ENCODE peak calls at places on chromosomes 2 and 18, in ten cellular contexts. M, U, S, P, E, J, K, R, H and C are unnamed samples.
A peak's percentile ranks its signal among the peaks of the same experiment; 100 is the strongest.

GRCh38 chr2:143553261-143553660 is 424.0 kb downstream of the ARHGAP15 start:
- DNase-seq in S (no peak), H (no peak), R (peak; percentile 83), M (no peak), J (no peak), P (no peak), U (no peak), K (no peak), E (no peak), C (no peak)

GRCh38 chr18:55515204-55515603 is 72.8 kb downstream of the TCF4 start:
- DNase-seq in R (no peak), S (no peak), E (no peak), U (no peak), J (no peak), K (no peak), P (no peak), H (no peak), M (no peak), C (no peak)

GRCh38 chr2:42823744-42824453 is 31.5 kb upstream of the HAAO start:
- DNase-seq in J (no peak), K (no peak), R (no peak), E (no peak), U (no peak), S (no peak), P (peak; percentile 49), H (no peak), M (no peak), C (no peak)

GRCh38 chr2:187576906-187577305 is 22.7 kb upstream of the TFPI start:
- DNase-seq in U (no peak), K (no peak), H (no peak), M (no peak), S (no peak), R (peak; percentile 74), P (no peak), E (no peak), J (no peak), C (no peak)

GRCh38 chr18:23867011-23867410 is 147.5 kb upstream of the TTC39C start:
- DNase-seq in K (no peak), J (no peak), M (no peak), E (no peak), S (no peak), H (no peak), R (no peak), P (no peak), U (no peak), C (no peak)

GRCh38 chr18:75107196-75107930 is 101.6 kb downstream of the PTGR3 start:
- DNase-seq in R (no peak), K (no peak), P (no peak), E (no peak), J (no peak), U (no peak), S (no peak), M (no peak), H (no peak), C (no peak)

GRCh38 chr2:196315388-196316049 is 144.1 kb upstream of the STK17B start:
- DNase-seq in R (peak; percentile 68), K (peak; percentile 36), J (no peak), M (no peak), E (no peak), H (no peak), P (no peak), S (no peak), U (no peak), C (no peak)

GRCh38 chr2:15588329-15588919 is 3.2 kb upstream of the DDX1 start:
- DNase-seq in J (peak; percentile 7), S (peak; percentile 46), R (peak; percentile 54), K (peak; percentile 75), H (no peak), U (peak; percentile 56), P (no peak), M (peak; percentile 35), E (peak; percentile 38), C (peak; percentile 40)

GRCh38 chr2:192655916-192656315 is 461.2 kb upstream of the TMEFF2 start:
- DNase-seq in U (no peak), R (no peak), S (no peak), P (no peak), E (no peak), H (no peak), J (no peak), K (no peak), M (no peak), C (no peak)

GRCh38 chr2:176852667-176853066 is 359.9 kb upstream of the HNRNPA3 start:
- DNase-seq in E (no peak), J (no peak), P (no peak), S (no peak), K (no peak), R (no peak), M (no peak), H (no peak), U (no peak), C (no peak)

GRCh38 chr2:150609831-150610582 is 122.5 kb upstream of the RND3 start:
- DNase-seq in U (no peak), H (no peak), K (no peak), M (no peak), S (no peak), P (peak; percentile 99), E (peak; percentile 90), R (peak; percentile 94), J (peak; percentile 83), C (peak; percentile 91)

GRCh38 chr2:24708537-24709152 is 84.5 kb downstream of the PTRHD1 start:
- DNase-seq in H (no peak), U (no peak), K (no peak), E (peak; percentile 3), J (peak; percentile 23), P (no peak), S (no peak), M (no peak), R (peak; percentile 63), C (no peak)

GRCh38 chr2:64770137-64770780 is 116.5 kb upstream of the SERTAD2 start:
- DNase-seq in M (no peak), U (no peak), S (no peak), P (no peak), H (no peak), R (peak; percentile 19), J (no peak), E (no peak), K (no peak), C (no peak)